ENCODE peak calls at places on chromosomes 12 and 14, in seven cellular contexts. Y is mucosa of gallbladder; W is activated T-cell treated with anti-CD3 and anti-CD28 coated beads, Interleukin-2, amount 50 U/mL, for 4 hours; I is neural crest cell; S is upper lobe of left lung; M is NCI-H226; B is chondrocyte. N is an unnamed sample.

GRCh38 chr14:45038256-45038655 is 45.7 kb upstream of the PRPF39 start:
- DNase-seq in Y (no peak), W (no peak), I (no peak), S (peak), M (no peak), B (no peak), N (no peak)

GRCh38 chr12:46370792-46371717 is 1.5 kb downstream of the SLC38A2 start:
- DNase-seq in Y (peak), W (peak), I (peak), S (peak), M (peak), B (peak), N (peak)

GRCh38 chr14:57029620-57030253 is 219.5 kb upstream of the OTX2 start:
- DNase-seq in Y (no peak), W (no peak), I (no peak), S (no peak), M (no peak), B (no peak), N (no peak)

GRCh38 chr12:11763760-11764520 is 114.5 kb downstream of the ETV6 start:
- DNase-seq in Y (no peak), W (no peak), I (no peak), S (no peak), M (peak), B (no peak), N (peak)

GRCh38 chr14:100810861-100811461 is 15.0 kb upstream of the MEG3 start:
- DNase-seq in Y (no peak), W (no peak), I (no peak), S (no peak), M (no peak), B (no peak), N (no peak)

GRCh38 chr12:49550853-49551252 is 12.0 kb downstream of the KCNH3 start:
- DNase-seq in Y (no peak), W (no peak), I (no peak), S (no peak), M (no peak), B (no peak), N (peak)

GRCh38 chr12:79858518-79858917 is 76.4 kb downstream of the PPP1R12A start:
- DNase-seq in Y (no peak), W (no peak), I (no peak), S (no peak), M (peak), B (no peak), N (no peak)

GRCh38 chr12:1540690-1541089 is 53.7 kb downstream of the FBXL14 start:
- DNase-seq in Y (no peak), W (no peak), I (no peak), S (no peak), M (peak), B (no peak), N (no peak)

GRCh38 chr12:9701380-9702154 is 31.3 kb downstream of the CLECL1 start:
- DNase-seq in Y (no peak), W (peak), I (no peak), S (no peak), M (no peak), B (no peak), N (no peak)

GRCh38 chr14:100082723-100083122 is 17.5 kb downstream of the EVL start:
- DNase-seq in Y (no peak), W (no peak), I (no peak), S (no peak), M (no peak), B (no peak), N (no peak)

GRCh38 chr14:71855399-71856036 is 76.7 kb upstream of the RGS6 start:
- DNase-seq in Y (peak), W (peak), I (peak), S (no peak), M (peak), B (no peak), N (peak)